ENCODE peak calls at places on chromosomes 6 and 20, in four cellular contexts. One of them, this sample, is unnamed.

GRCh38 chr6:24535210-24535609 is 40.4 kb downstream of the ALDH5A1 start:
- ATAC-seq in aorta: no peak
- ATAC-seq in T-helper 17 cell: no peak
- ATAC-seq in left lung: no peak
- ATAC-seq in this sample: no peak

GRCh38 chr20:60117040-60117439 is 158.8 kb downstream of the CDH26 start:
- ATAC-seq in aorta: no peak
- ATAC-seq in T-helper 17 cell: no peak
- ATAC-seq in left lung: peak
- ATAC-seq in this sample: no peak

GRCh38 chr6:53313784-53314382 is 34.9 kb downstream of the ELOVL5 start:
- ATAC-seq in aorta: no peak
- ATAC-seq in T-helper 17 cell: no peak
- ATAC-seq in left lung: peak
- ATAC-seq in this sample: no peak

GRCh38 chr6:2658788-2659187 is 91.9 kb downstream of the MYLK4 start:
- ATAC-seq in aorta: no peak
- ATAC-seq in T-helper 17 cell: peak
- ATAC-seq in left lung: no peak
- ATAC-seq in this sample: peak

GRCh38 chr6:47687432-47687831 is 10.9 kb upstream of the ADGRF4 start:
- ATAC-seq in aorta: no peak
- ATAC-seq in T-helper 17 cell: no peak
- ATAC-seq in left lung: no peak
- ATAC-seq in this sample: no peak

GRCh38 chr20:37504404-37505096 is 16.5 kb upstream of the NNAT start:
- ATAC-seq in aorta: no peak
- ATAC-seq in T-helper 17 cell: no peak
- ATAC-seq in left lung: no peak
- ATAC-seq in this sample: no peak

GRCh38 chr6:163389354-163389753 is 25.2 kb upstream of the QKI start:
- ATAC-seq in aorta: no peak
- ATAC-seq in T-helper 17 cell: no peak
- ATAC-seq in left lung: no peak
- ATAC-seq in this sample: no peak

GRCh38 chr6:129929433-129929832 is 68.3 kb upstream of the TMEM244 start:
- ATAC-seq in aorta: no peak
- ATAC-seq in T-helper 17 cell: no peak
- ATAC-seq in left lung: no peak
- ATAC-seq in this sample: no peak

GRCh38 chr20:63678667-63679465 is 17.6 kb upstream of the TNFRSF6B start:
- ATAC-seq in aorta: no peak
- ATAC-seq in T-helper 17 cell: no peak
- ATAC-seq in left lung: no peak
- ATAC-seq in this sample: no peak

This sample was measured in stimulated activated memory B cell treated with anti-CD40 and anti-IgM and Interleukin-4, amounts not matched to agents 10 μg/mL and 1 μg/mL and 100 μg/mL, for 72 hours.